ENCODE peak calls at places on chromosomes 3 and 15, in six cellular contexts. A is KBM-7; D is central memory CD4-positive, alpha-beta T cell; H is iPS-NIHi11; W is fibroblast of pulmonary artery; R is activated gamma-delta T cell treated with anti-CD3 and anti-CD28 coated beads, Interleukin-2, amount 50 U/mL, for 16 hours. V is an unnamed sample.

GRCh38 chr3:55294557-55294956 is 192.5 kb downstream of the WNT5A start:
- DNase-seq in A (no peak), R (no peak), D (no peak), H (no peak), W (no peak), V (no peak)

GRCh38 chr3:162082516-162082915 is 585.9 kb downstream of the OTOL1 start:
- DNase-seq in D (no peak), A (no peak), H (no peak), R (no peak), W (no peak), V (no peak)

GRCh38 chr3:123301331-123302184 is 99.8 kb downstream of the SEC22A start:
- DNase-seq in D (no peak), W (no peak), H (no peak), A (no peak), R (no peak), V (no peak)

GRCh38 chr3:57228734-57229505 is 1.4 kb downstream of the APPL1 start:
- DNase-seq in R (no peak), W (peak), H (no peak), D (no peak), A (peak), V (no peak)

GRCh38 chr3:36381311-36381956 is 1.1 kb downstream of the STAC start:
- DNase-seq in R (no peak), A (no peak), H (peak), W (no peak), D (no peak), V (no peak)

GRCh38 chr15:57785959-57786358 is 79.4 kb downstream of the POLR2M start:
- DNase-seq in R (no peak), W (no peak), D (no peak), A (no peak), H (no peak), V (no peak)

GRCh38 chr15:100438570-100438969 is 90.2 kb downstream of the CERS3 start:
- DNase-seq in D (no peak), A (peak), H (no peak), W (peak), R (no peak), V (no peak)

GRCh38 chr3:52798376-52798977 is 3.9 kb downstream of the ITIH3 start:
- DNase-seq in W (no peak), R (no peak), A (no peak), H (no peak), D (no peak), V (no peak)

GRCh38 chr15:27989428-27989827 is 109.7 kb downstream of the OCA2 start:
- DNase-seq in W (no peak), A (no peak), R (no peak), H (peak), D (no peak), V (no peak)

GRCh38 chr3:117645561-117646242 is 936.1 kb downstream of the TUSC7 start:
- DNase-seq in A (no peak), R (no peak), H (no peak), W (no peak), D (no peak), V (no peak)

GRCh38 chr3:77707271-77707670 is 667.4 kb downstream of the ROBO2 start:
- DNase-seq in D (no peak), W (peak), H (no peak), R (no peak), A (no peak), V (no peak)

GRCh38 chr3:29764603-29765254 is 483.9 kb downstream of the RBMS3 start:
- DNase-seq in R (no peak), A (no peak), D (no peak), H (no peak), W (peak), V (no peak)

GRCh38 chr15:80456517-80457497 is 52.6 kb downstream of the ARNT2 start:
- DNase-seq in W (peak), D (no peak), A (no peak), H (no peak), R (no peak), V (no peak)

GRCh38 chr3:166274342-166274741 is 437.1 kb upstream of the BCHE start:
- DNase-seq in A (no peak), H (no peak), W (peak), R (no peak), D (no peak), V (no peak)

GRCh38 chr3:134487406-134487805 is 1.5 kb downstream of the CEP63 start:
- DNase-seq in A (peak), W (no peak), R (no peak), H (no peak), D (no peak), V (no peak)

GRCh38 chr3:16720367-16720766 is 115.1 kb upstream of the DAZL start:
- DNase-seq in A (no peak), R (no peak), D (no peak), H (no peak), W (no peak), V (no peak)

GRCh38 chr15:77992356-77993222 is 84.9 kb downstream of the TBC1D2B start:
- DNase-seq in R (no peak), H (no peak), D (no peak), W (no peak), A (no peak), V (no peak)

GRCh38 chr3:125057186-125057850 is 1.5 kb upstream of the HEG1 start:
- DNase-seq in R (no peak), A (no peak), D (no peak), H (no peak), W (peak), V (no peak)

GRCh38 chr3:147000274-147000673 is 395.1 kb upstream of the PLSCR5 start:
- DNase-seq in W (no peak), D (no peak), H (no peak), A (no peak), R (no peak), V (no peak)

GRCh38 chr3:143586565-143586964 is 261.7 kb downstream of the SLC9A9 start:
- DNase-seq in H (peak), W (peak), A (no peak), R (no peak), D (no peak), V (no peak)

GRCh38 chr15:85580914-85581313 is 200.5 kb downstream of the AKAP13 start:
- DNase-seq in H (no peak), D (peak), W (no peak), A (no peak), R (peak), V (peak)

GRCh38 chr15:59532770-59533379 is 78.7 kb upstream of the GCNT3 start:
- DNase-seq in A (peak), R (no peak), H (peak), W (peak), D (no peak), V (no peak)

GRCh38 chr3:50245251-50245745 is 9.3 kb downstream of the GNAI2 start:
- DNase-seq in W (no peak), A (no peak), D (no peak), H (no peak), R (no peak), V (no peak)

GRCh38 chr3:112635674-112636073 is 5.3 kb downstream of the CCDC80 start:
- DNase-seq in A (no peak), W (peak), H (no peak), R (no peak), D (no peak), V (no peak)

GRCh38 chr3:181354140-181354539 is 357.6 kb upstream of the SOX2 start:
- DNase-seq in R (no peak), H (no peak), A (no peak), D (no peak), W (no peak), V (no peak)

GRCh38 chr15:58770519-58770856 is 614 bp upstream of the MINDY2 start:
- DNase-seq in A (no peak), H (no peak), D (no peak), R (no peak), W (peak), V (no peak)

GRCh38 chr3:172119266-172119957 is 80.0 kb downstream of the FNDC3B start:
- DNase-seq in R (no peak), W (no peak), A (no peak), H (no peak), D (no peak), V (no peak)

GRCh38 chr15:52559022-52559421 is 9.8 kb downstream of the ARPP19 start:
- DNase-seq in A (no peak), H (no peak), D (no peak), R (no peak), W (no peak), V (no peak)

V was measured in NK-92 treated with Interleukin-12 subunit alpha and Interleukin-12 subunit beta, amount 100 ng/mL, for 24 hours.